ENCODE peak calls at places on chromosomes 4 and X, in ten cellular contexts. W is stimulated activated effector memory CD8-positive, alpha-beta T cell treated with anti-CD3 and anti-CD28 coated beads, Interleukin-12 subunit alpha, Interleukin-12 subunit beta, amount 100 ng/mL, for 72 hours; E is tibial artery; I is fibroblast of mammary gland; P is stimulated activated CD4-positive, alpha-beta T cell treated with anti-CD3 and anti-CD28 coated beads, Interleukin-4, amount 100 ng/mL, for 4 hours; C is B cell; G is mucosa of descending colon; U is endothelial cell; V is amygdala; F is activated CD8-positive, alpha-beta memory T cell treated with anti-CD3 and anti-CD28 coated beads, Interleukin-2, amount 50 U/mL, for 4 hours. O is an unnamed sample.

GRCh38 chr4:118920247-118920646 is 31.6 kb downstream of the SYNPO2 start:
- DNase-seq in W (no peak), F (no peak), V (no peak), P (no peak), U (no peak), I (peak), E (peak), G (no peak), C (no peak), O (no peak)

GRCh38 chrX:43564953-43565352 is 91.1 kb upstream of the MAOA start:
- DNase-seq in W (no peak), V (no peak), E (no peak), P (no peak), C (no peak), U (no peak), G (no peak), I (no peak), F (no peak), O (no peak)

GRCh38 chrX:1582686-1583437 is 8.5 kb upstream of the AKAP17A start:
- DNase-seq in W (peak), C (peak), E (no peak), G (no peak), I (peak), P (peak), V (no peak), U (no peak), F (no peak), O (no peak)

GRCh38 chr4:7760706-7761105 is 179.0 kb downstream of the AFAP1 start:
- DNase-seq in G (no peak), W (no peak), E (no peak), F (no peak), U (no peak), C (no peak), P (no peak), I (no peak), V (no peak), O (no peak)

GRCh38 chrX:12115377-12115776 is 22.9 kb upstream of the FRMPD4 start:
- DNase-seq in V (no peak), U (peak), I (no peak), P (no peak), F (no peak), G (no peak), E (no peak), W (no peak), C (no peak), O (no peak)

GRCh38 chr4:116942315-116942714 is 143.1 kb downstream of the TRAM1L1 start:
- DNase-seq in G (no peak), C (no peak), E (no peak), W (no peak), V (no peak), U (no peak), I (no peak), F (no peak), P (no peak), O (no peak)

GRCh38 chr4:98794565-98795205 is 134.2 kb downstream of the EIF4E start:
- DNase-seq in F (peak), G (no peak), E (no peak), I (peak), C (no peak), U (no peak), V (no peak), W (no peak), P (peak), O (no peak)

GRCh38 chr4:37890501-37891220 is at the start of gene TBC1D1:
- DNase-seq in U (peak), F (peak), V (peak), G (peak), I (no peak), C (peak), E (peak), P (peak), W (peak), O (peak)

GRCh38 chrX:108028854-108029253 is 16.0 kb upstream of the VSIG1 start:
- DNase-seq in U (no peak), G (no peak), E (no peak), V (no peak), W (no peak), I (no peak), C (no peak), F (no peak), P (no peak), O (no peak)

GRCh38 chr4:183430317-183430986 is 14.0 kb upstream of the CDKN2AIP start:
- DNase-seq in V (no peak), P (no peak), I (no peak), U (peak), C (no peak), E (no peak), F (no peak), W (no peak), G (peak), O (no peak)

GRCh38 chr4:136457004-136457403 is 1075.3 kb downstream of the PCDH18 start:
- DNase-seq in C (no peak), P (no peak), W (no peak), F (no peak), U (no peak), V (no peak), E (no peak), G (no peak), I (no peak), O (no peak)

GRCh38 chr4:113645771-113646455 is 115.6 kb downstream of the CAMK2D start:
- DNase-seq in G (peak), W (no peak), V (no peak), C (no peak), P (no peak), I (peak), E (no peak), U (no peak), F (no peak), O (no peak)

GRCh38 chr4:173025131-173025530 is 143.5 kb upstream of the GALNT7 start:
- DNase-seq in E (peak), W (no peak), P (no peak), F (no peak), I (peak), V (peak), G (peak), C (no peak), U (peak), O (no peak)

GRCh38 chr4:3644849-3645627 is 112.8 kb upstream of the LRPAP1 start:
- DNase-seq in E (peak), U (no peak), F (no peak), I (peak), P (no peak), C (no peak), W (no peak), V (no peak), G (no peak), O (peak)

GRCh38 chr4:185709802-185710486 is 102.0 kb downstream of the SORBS2 start:
- DNase-seq in F (no peak), I (peak), G (no peak), P (no peak), C (no peak), V (no peak), W (no peak), E (no peak), U (no peak), O (no peak)

GRCh38 chr4:105352826-105353225 is 121.0 kb downstream of the PPA2 start:
- DNase-seq in F (no peak), U (no peak), I (peak), V (no peak), P (no peak), C (no peak), E (no peak), W (no peak), G (no peak), O (no peak)

GRCh38 chrX:47814853-47815252 is 21.8 kb upstream of the ZNF81 start:
- DNase-seq in C (no peak), P (no peak), W (no peak), I (no peak), G (peak), V (no peak), F (no peak), U (no peak), E (no peak), O (no peak)

GRCh38 chrX:20639115-20639514 is 372.4 kb upstream of the RPS6KA3 start:
- DNase-seq in P (no peak), F (no peak), E (no peak), V (no peak), W (no peak), I (no peak), C (no peak), G (no peak), U (no peak), O (no peak)

GRCh38 chr4:48375651-48376291 is 34.4 kb downstream of the SLAIN2 start:
- DNase-seq in C (no peak), E (no peak), V (no peak), G (peak), W (no peak), U (no peak), F (no peak), I (peak), P (no peak), O (no peak)

GRCh38 chrX:43728002-43728401 is 71.9 kb downstream of the MAOA start:
- DNase-seq in I (no peak), F (no peak), C (no peak), W (no peak), E (no peak), G (no peak), U (no peak), P (no peak), V (no peak), O (no peak)

GRCh38 chr4:150826302-150826701 is 188.8 kb downstream of the LRBA start:
- DNase-seq in F (no peak), I (no peak), G (no peak), C (no peak), E (no peak), U (no peak), V (no peak), W (no peak), P (no peak), O (no peak)

GRCh38 chr4:166421556-166422156 is 548.6 kb downstream of the TLL1 start:
- DNase-seq in W (no peak), U (no peak), E (peak), V (no peak), C (no peak), P (no peak), F (no peak), I (peak), G (no peak), O (no peak)

GRCh38 chr4:31089815-31090214 is 369.6 kb downstream of the PCDH7 start:
- DNase-seq in I (peak), E (peak), U (no peak), G (no peak), F (no peak), V (no peak), C (no peak), P (no peak), W (no peak), O (no peak)

O was measured in occipital lobe.